ENCODE peak calls at places on chromosomes 3 and 15, in seven cellular contexts. I, U, E, D, W, Z and O are unnamed samples.

GRCh38 chr3:195820901-195821300 is 9.2 kb upstream of the MUC4 start:
- DNase-seq in I (no peak), U (no peak), E (no peak), D (no peak), W (no peak), Z (no peak), O (no peak)

GRCh38 chr3:27749640-27750039 is 27.5 kb upstream of the EOMES start:
- DNase-seq in I (no peak), U (no peak), E (no peak), D (no peak), W (no peak), Z (no peak), O (no peak)

GRCh38 chr15:82809308-82810060 is at the start of gene WHAMM:
- DNase-seq in I (peak), U (peak), E (peak), D (peak), W (peak), Z (peak), O (peak)

GRCh38 chr15:40763801-40764765 is at the start of gene GCHFR:
- DNase-seq in I (no peak), U (no peak), E (no peak), D (peak), W (no peak), Z (peak), O (peak)

GRCh38 chr3:21803604-21804003 is 52.6 kb upstream of the ZNF385D start:
- DNase-seq in I (no peak), U (no peak), E (no peak), D (no peak), W (no peak), Z (no peak), O (no peak)

GRCh38 chr3:46979958-46980497 is 562 bp downstream of the NBEAL2 start:
- DNase-seq in I (no peak), U (no peak), E (no peak), D (no peak), W (no peak), Z (no peak), O (no peak)

GRCh38 chr3:190385835-190386688 is 1.9 kb upstream of the CLDN16 start:
- DNase-seq in I (peak), U (no peak), E (no peak), D (no peak), W (no peak), Z (no peak), O (peak)

GRCh38 chr3:159740054-159740453 is 248.6 kb upstream of the IL12A start:
- DNase-seq in I (no peak), U (no peak), E (no peak), D (no peak), W (no peak), Z (no peak), O (no peak)

GRCh38 chr3:182436547-182436946 is 356.8 kb upstream of the ATP11B start:
- DNase-seq in I (no peak), U (no peak), E (no peak), D (no peak), W (no peak), Z (no peak), O (no peak)

GRCh38 chr3:107745354-107745753 is 222.6 kb downstream of the BBX start:
- DNase-seq in I (no peak), U (no peak), E (no peak), D (no peak), W (no peak), Z (no peak), O (no peak)

GRCh38 chr3:70882104-70882503 is 569.7 kb upstream of the MDFIC2 start:
- DNase-seq in I (no peak), U (no peak), E (no peak), D (no peak), W (no peak), Z (no peak), O (no peak)

GRCh38 chr3:194184265-194184751 is 48.4 kb downstream of the HES1 start:
- DNase-seq in I (no peak), U (peak), E (no peak), D (no peak), W (no peak), Z (no peak), O (no peak)

GRCh38 chr3:183907176-183907575 is 22.5 kb upstream of the PARL start:
- DNase-seq in I (no peak), U (no peak), E (no peak), D (no peak), W (no peak), Z (no peak), O (no peak)

GRCh38 chr3:64266065-64266874 is 41.0 kb upstream of the PRICKLE2 start:
- DNase-seq in I (no peak), U (no peak), E (no peak), D (no peak), W (no peak), Z (no peak), O (peak)

GRCh38 chr3:102488316-102488715 is 53.5 kb downstream of the ZPLD1 start:
- DNase-seq in I (no peak), U (no peak), E (no peak), D (no peak), W (no peak), Z (no peak), O (no peak)

GRCh38 chr15:53830707-53831386 is 71.4 kb upstream of the WDR72 start:
- DNase-seq in I (no peak), U (no peak), E (no peak), D (no peak), W (no peak), Z (no peak), O (peak)

GRCh38 chr3:85288257-85288656 is 329.5 kb downstream of the CADM2 start:
- DNase-seq in I (no peak), U (no peak), E (no peak), D (no peak), W (no peak), Z (no peak), O (no peak)

GRCh38 chr3:32290619-32291018 is 52.1 kb downstream of the CMTM8 start:
- DNase-seq in I (no peak), U (no peak), E (no peak), D (no peak), W (no peak), Z (no peak), O (no peak)

GRCh38 chr15:70034141-70034540 is 63.6 kb downstream of the TLE3 start:
- DNase-seq in I (no peak), U (no peak), E (no peak), D (no peak), W (no peak), Z (no peak), O (no peak)

GRCh38 chr3:119679874-119680273 is 2.7 kb upstream of the COX17 start:
- DNase-seq in I (no peak), U (no peak), E (no peak), D (no peak), W (no peak), Z (no peak), O (no peak)

GRCh38 chr15:42121021-42121420 is 26.7 kb upstream of the PLA2G4D start:
- DNase-seq in I (no peak), U (no peak), E (no peak), D (no peak), W (no peak), Z (no peak), O (no peak)

GRCh38 chr15:61489571-61489970 is 260.5 kb upstream of the RORA start:
- DNase-seq in I (no peak), U (no peak), E (no peak), D (no peak), W (no peak), Z (no peak), O (no peak)

GRCh38 chr3:128874481-128875180 is 4.8 kb upstream of the ACAD9 start:
- DNase-seq in I (no peak), U (no peak), E (no peak), D (no peak), W (no peak), Z (no peak), O (no peak)

GRCh38 chr3:173221010-173221409 is 80.0 kb upstream of the SPATA16 start:
- DNase-seq in I (peak), U (peak), E (no peak), D (no peak), W (no peak), Z (no peak), O (peak)

GRCh38 chr15:69551391-69552056 is 98.9 kb downstream of the RPLP1 start:
- DNase-seq in I (no peak), U (no peak), E (no peak), D (no peak), W (no peak), Z (no peak), O (no peak)

GRCh38 chr3:196131921-196132320 is 50.0 kb upstream of the TFRC start:
- DNase-seq in I (no peak), U (no peak), E (no peak), D (no peak), W (no peak), Z (no peak), O (no peak)

GRCh38 chr3:168828943-168829342 is 733.2 kb upstream of the GOLIM4 start:
- DNase-seq in I (no peak), U (no peak), E (no peak), D (no peak), W (no peak), Z (no peak), O (no peak)
- TF ChIP-seq YY1 in I (no peak), U (no peak), E (no peak), D (no peak), W (no peak), Z (no peak), O (no peak)

DNA sequence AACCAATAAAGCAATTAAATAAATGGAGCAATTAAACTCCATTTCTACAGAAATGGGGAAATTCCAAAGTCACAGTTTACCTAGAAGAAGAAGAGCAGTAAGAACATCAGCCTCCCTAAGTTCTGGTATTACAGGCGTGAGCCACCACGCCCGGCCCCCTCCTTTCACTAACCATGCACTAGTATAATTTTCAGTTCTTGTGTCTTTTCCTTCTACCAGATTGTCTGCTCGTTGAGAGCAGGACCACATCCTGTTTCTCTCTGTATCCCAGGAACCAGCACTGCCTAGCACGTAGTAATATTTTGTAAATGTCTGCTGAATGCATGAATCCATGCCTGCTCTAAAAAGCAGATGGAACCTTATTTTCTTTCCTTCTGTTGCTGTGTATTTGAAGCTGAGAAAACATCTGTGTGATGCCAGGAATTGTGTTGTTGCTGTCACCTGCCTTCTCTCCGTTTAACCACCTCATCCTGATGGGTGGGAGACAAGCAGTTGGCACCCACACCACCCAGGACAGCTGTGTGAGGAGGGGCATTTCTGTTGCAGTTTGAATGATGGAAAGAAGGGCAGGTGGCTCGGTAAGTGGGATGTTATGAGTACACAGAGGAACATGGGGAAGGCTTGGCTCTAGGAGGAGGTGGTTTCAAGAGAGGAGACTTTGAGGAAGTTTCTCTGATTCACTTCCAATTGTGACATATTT is 30.0 kb downstream of the PXYLP1 start:
- DNase-seq in I (no peak), U (no peak), E (no peak), D (no peak), W (no peak), Z (no peak), O (no peak)
- TF ChIP-seq YY1 in I (no peak), U (no peak), E (no peak), D (no peak), W (no peak), Z (no peak), O (no peak)

GRCh38 chr3:122843604-122844003 is 48.7 kb downstream of the SLC49A4 start:
- DNase-seq in I (no peak), U (no peak), E (no peak), D (no peak), W (no peak), Z (no peak), O (no peak)
- TF ChIP-seq YY1 in I (no peak), U (no peak), E (no peak), D (no peak), W (no peak), Z (no peak), O (no peak)

DNA sequence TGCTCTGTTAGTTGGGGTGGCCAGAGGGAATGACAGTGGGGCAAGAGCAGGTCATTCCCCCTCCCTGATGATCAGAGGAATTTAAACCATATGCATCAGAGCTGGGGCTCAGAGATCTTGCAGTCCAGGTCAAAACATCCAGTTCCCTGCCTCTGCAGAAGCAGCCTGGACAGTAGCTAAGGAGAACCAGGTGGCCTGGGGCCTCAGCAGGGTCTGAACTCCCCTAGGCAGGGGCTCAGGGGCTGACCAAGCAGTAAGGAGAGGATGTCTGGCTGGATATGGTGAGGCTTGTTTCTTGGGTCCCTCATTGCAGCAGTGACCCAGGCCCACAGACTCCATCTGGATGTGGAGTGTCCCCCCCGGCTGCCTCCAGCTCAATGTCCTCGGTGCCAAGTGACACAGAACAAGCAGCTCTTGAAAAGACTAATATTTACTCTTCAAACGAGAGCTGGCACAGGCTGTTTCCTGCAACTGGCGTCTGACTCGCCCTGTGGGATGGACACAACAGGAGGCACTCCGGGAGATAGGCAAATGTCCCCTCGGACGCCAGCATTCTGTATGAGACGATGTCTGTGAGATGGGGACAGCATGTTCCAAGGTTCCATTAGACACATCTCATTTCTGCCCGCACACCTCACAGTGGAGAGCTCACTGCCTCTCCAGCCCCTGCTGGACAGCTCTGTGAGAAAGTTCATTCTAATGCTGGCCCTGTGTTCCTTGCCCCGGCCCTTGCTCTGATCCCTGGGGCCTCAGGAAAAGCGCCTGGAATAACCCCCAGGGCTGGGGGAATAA is 37.1 kb downstream of the SEC22C start:
- DNase-seq in I (no peak), U (no peak), E (no peak), D (no peak), W (no peak), Z (no peak), O (peak)
- TF ChIP-seq YY1 in I (no peak), U (no peak), E (no peak), D (no peak), W (no peak), Z (no peak), O (no peak)

DNA sequence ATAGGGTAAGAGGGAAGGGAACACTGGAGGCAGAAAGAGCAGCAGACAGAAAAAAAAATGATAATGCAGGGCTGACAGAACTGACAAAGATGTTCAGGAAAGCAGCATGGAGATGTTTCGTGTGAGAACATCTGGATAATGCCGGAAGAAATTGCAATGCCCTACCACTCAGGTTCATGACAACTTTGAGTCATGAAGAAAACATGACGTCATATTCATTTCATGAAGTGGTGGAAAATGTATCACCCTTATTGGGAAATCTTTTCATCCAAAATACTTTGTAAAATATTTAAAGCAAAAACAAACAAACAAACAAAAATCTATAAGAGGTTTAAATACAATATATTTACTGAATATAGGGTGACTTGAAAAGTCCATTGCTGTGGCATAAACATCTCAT is 305.4 kb upstream of the IGF1R start:
- DNase-seq in I (no peak), U (no peak), E (no peak), D (no peak), W (no peak), Z (no peak), O (no peak)
- TF ChIP-seq YY1 in I (no peak), U (no peak), E (no peak), D (no peak), W (no peak), Z (no peak), O (no peak)

GRCh38 chr3:10470666-10471336 is 34.6 kb downstream of the ATP2B2 start:
- DNase-seq in I (no peak), U (peak), E (no peak), D (no peak), W (no peak), Z (peak), O (peak)

GRCh38 chr3:10469406-10470119 is 35.8 kb downstream of the ATP2B2 start:
- DNase-seq in I (no peak), U (no peak), E (no peak), D (no peak), W (no peak), Z (peak), O (no peak)

GRCh38 chr3:10470120-10470665 is 35.2 kb downstream of the ATP2B2 start:
- DNase-seq in I (no peak), U (no peak), E (no peak), D (no peak), W (no peak), Z (no peak), O (no peak)

GRCh38 chr3:10472877-10473440 is 32.4 kb downstream of the ATP2B2 start:
- DNase-seq in I (no peak), U (no peak), E (no peak), D (no peak), W (no peak), Z (no peak), O (no peak)

GRCh38 chr3:10471337-10471721 is 34.1 kb downstream of the ATP2B2 start:
- DNase-seq in I (no peak), U (peak), E (no peak), D (no peak), W (no peak), Z (no peak), O (no peak)
- TF ChIP-seq YY1 in I (no peak), U (no peak), E (no peak), D (no peak), W (no peak), Z (no peak), O (no peak)

GRCh38 chr3:123312331-123313265 is 110.9 kb downstream of the SEC22A start:
- DNase-seq in I (no peak), U (no peak), E (no peak), D (no peak), W (no peak), Z (no peak), O (no peak)

GRCh38 chr3:123313889-123314288 is 112.1 kb downstream of the SEC22A start:
- DNase-seq in I (no peak), U (no peak), E (no peak), D (no peak), W (no peak), Z (no peak), O (no peak)

GRCh38 chr3:123315271-123315595 is 113.5 kb downstream of the SEC22A start:
- DNase-seq in I (no peak), U (no peak), E (no peak), D (no peak), W (no peak), Z (no peak), O (no peak)

GRCh38 chr3:123317716-123318115 is 116.0 kb downstream of the SEC22A start:
- DNase-seq in I (no peak), U (no peak), E (no peak), D (no peak), W (no peak), Z (no peak), O (no peak)

DNA sequence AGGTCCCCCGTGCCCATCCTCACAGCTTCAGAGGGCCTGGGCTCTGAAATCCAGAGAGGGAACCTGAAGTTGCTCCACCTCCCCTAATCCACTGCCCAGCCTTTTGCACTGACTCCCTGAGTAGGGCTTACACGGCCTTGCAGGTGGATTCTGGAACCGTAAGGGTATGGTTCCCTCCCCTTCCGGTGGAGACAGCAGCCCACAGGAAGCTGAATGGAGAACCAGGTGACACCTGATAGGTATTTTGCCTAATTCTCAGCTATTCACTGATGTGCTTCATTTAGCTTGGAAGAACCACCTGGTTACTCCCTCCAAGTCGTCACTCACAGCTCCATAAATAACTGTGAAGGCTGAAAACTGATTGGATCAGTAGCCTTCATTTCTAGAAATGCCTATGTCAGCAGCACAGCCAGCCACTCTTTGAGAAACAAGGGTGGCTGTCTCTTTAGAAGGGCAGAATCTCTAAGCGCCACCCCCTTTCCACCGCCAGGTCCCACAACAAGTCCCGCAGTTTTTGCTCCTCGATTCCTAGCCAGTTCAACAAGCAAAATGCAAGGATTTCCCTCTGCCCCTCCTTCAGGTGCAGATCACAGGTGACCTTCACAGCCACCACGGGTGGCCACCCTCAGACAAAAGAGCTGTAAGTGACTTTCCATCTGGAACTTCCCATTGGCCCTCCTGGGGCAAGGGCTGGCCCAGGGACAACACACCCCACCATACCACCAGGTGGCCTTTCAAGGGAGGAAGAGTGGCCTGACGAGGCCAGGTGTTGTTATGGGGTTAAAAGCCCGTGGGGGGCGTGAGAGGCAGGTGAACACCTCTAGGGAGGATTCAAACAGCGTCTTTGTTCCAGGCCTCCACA is 112.9 kb downstream of the SEC22A start:
- DNase-seq in I (no peak), U (peak), E (peak), D (peak), W (no peak), Z (no peak), O (no peak)
- TF ChIP-seq YY1 in I (no peak), U (no peak), E (peak), D (no peak), W (no peak), Z (no peak), O (no peak)

DNA sequence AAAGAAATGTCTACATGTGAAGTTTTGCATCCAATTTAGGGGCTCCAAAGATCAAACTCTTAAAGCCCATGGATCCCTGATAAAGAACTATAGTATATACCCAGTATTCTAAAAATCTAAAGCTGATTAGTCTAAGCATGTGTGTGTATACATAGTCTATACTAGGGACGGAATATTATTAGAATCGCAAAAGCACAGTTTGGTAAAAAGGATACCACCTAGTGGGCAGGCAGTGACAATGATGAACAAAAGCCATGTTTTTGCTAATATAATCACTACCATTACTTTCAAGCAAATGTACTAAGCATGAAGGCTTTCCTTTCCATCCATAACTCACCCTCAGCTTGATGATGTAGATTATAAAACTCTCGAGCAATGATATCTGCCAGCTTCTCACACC is 16.5 kb downstream of the POLQ start:
- DNase-seq in I (no peak), U (no peak), E (no peak), D (peak), W (no peak), Z (peak), O (peak)
- TF ChIP-seq YY1 in I (no peak), U (no peak), E (no peak), D (no peak), W (no peak), Z (no peak), O (no peak)

GRCh38 chr3:37729119-37729518 is 132.6 kb upstream of the CTDSPL start:
- DNase-seq in I (no peak), U (no peak), E (no peak), D (no peak), W (no peak), Z (no peak), O (no peak)
- TF ChIP-seq YY1 in I (no peak), U (no peak), E (no peak), D (no peak), W (no peak), Z (no peak), O (no peak)